ENCODE peak calls at places on chromosomes 5 and 9, in ten cellular contexts. One of them, this sample, is unnamed.
A peak's percentile ranks its signal among the peaks of the same experiment; 100 is the strongest.

GRCh38 chr5:133925269-133925668 is 43.2 kb downstream of the C5orf15 start:
- DNase-seq in heart right ventricle: no peak
- DNase-seq in endothelial cell: no peak
- DNase-seq in nephron progenitor cell: no peak
- DNase-seq in neuronal stem cell: no peak
- DNase-seq in HepG2: no peak
- DNase-seq in T-helper 2 cell: no peak
- DNase-seq in iris pigment epithelial cell: no peak
- DNase-seq in Karpas-422: no peak
- DNase-seq in activated effector memory CD4-positive, alpha-beta T cell treated with anti-CD3 and anti-CD28 coated beads, Interleukin-2, amount 50 U/mL, for 16 hours: no peak
- DNase-seq in this sample: no peak

GRCh38 chr5:96172436-96172835 is 210.8 kb upstream of the ELL2 start:
- DNase-seq in neuronal stem cell: no peak
- DNase-seq in activated effector memory CD4-positive, alpha-beta T cell treated with anti-CD3 and anti-CD28 coated beads, Interleukin-2, amount 50 U/mL, for 16 hours: no peak
- DNase-seq in iris pigment epithelial cell: peak; percentile 86
- DNase-seq in HepG2: no peak
- DNase-seq in nephron progenitor cell: no peak
- DNase-seq in Karpas-422: no peak
- DNase-seq in endothelial cell: no peak
- DNase-seq in heart right ventricle: no peak
- DNase-seq in T-helper 2 cell: no peak
- DNase-seq in this sample: no peak

GRCh38 chr5:89697581-89697980 is 712.0 kb downstream of the CETN3 start:
- DNase-seq in iris pigment epithelial cell: no peak
- DNase-seq in HepG2: no peak
- DNase-seq in endothelial cell: no peak
- DNase-seq in T-helper 2 cell: no peak
- DNase-seq in activated effector memory CD4-positive, alpha-beta T cell treated with anti-CD3 and anti-CD28 coated beads, Interleukin-2, amount 50 U/mL, for 16 hours: no peak
- DNase-seq in neuronal stem cell: no peak
- DNase-seq in Karpas-422: no peak
- DNase-seq in heart right ventricle: no peak
- DNase-seq in nephron progenitor cell: no peak
- DNase-seq in this sample: no peak

GRCh38 chr9:82763631-82764030 is 299.3 kb downstream of the RASEF start:
- DNase-seq in Karpas-422: peak; percentile 43
- DNase-seq in heart right ventricle: no peak
- DNase-seq in iris pigment epithelial cell: no peak
- DNase-seq in endothelial cell: no peak
- DNase-seq in activated effector memory CD4-positive, alpha-beta T cell treated with anti-CD3 and anti-CD28 coated beads, Interleukin-2, amount 50 U/mL, for 16 hours: no peak
- DNase-seq in T-helper 2 cell: no peak
- DNase-seq in neuronal stem cell: no peak
- DNase-seq in HepG2: no peak
- DNase-seq in nephron progenitor cell: peak; percentile 12
- DNase-seq in this sample: no peak

GRCh38 chr5:134101686-134102439 is 12.6 kb upstream of the TCF7 start:
- DNase-seq in HepG2: peak; percentile 58
- DNase-seq in neuronal stem cell: no peak
- DNase-seq in T-helper 2 cell: peak; percentile 49
- DNase-seq in nephron progenitor cell: peak; percentile 80
- DNase-seq in endothelial cell: peak; percentile 90
- DNase-seq in Karpas-422: peak; percentile 87
- DNase-seq in activated effector memory CD4-positive, alpha-beta T cell treated with anti-CD3 and anti-CD28 coated beads, Interleukin-2, amount 50 U/mL, for 16 hours: peak; percentile 91
- DNase-seq in iris pigment epithelial cell: no peak
- DNase-seq in heart right ventricle: peak; percentile 46
- DNase-seq in this sample: peak; percentile 89

GRCh38 chr5:94468531-94468930 is 149.9 kb downstream of the KIAA0825 start:
- DNase-seq in endothelial cell: no peak
- DNase-seq in neuronal stem cell: no peak
- DNase-seq in iris pigment epithelial cell: no peak
- DNase-seq in nephron progenitor cell: no peak
- DNase-seq in HepG2: no peak
- DNase-seq in T-helper 2 cell: no peak
- DNase-seq in activated effector memory CD4-positive, alpha-beta T cell treated with anti-CD3 and anti-CD28 coated beads, Interleukin-2, amount 50 U/mL, for 16 hours: no peak
- DNase-seq in heart right ventricle: no peak
- DNase-seq in Karpas-422: no peak
- DNase-seq in this sample: no peak

GRCh38 chr5:171965740-171966139 is 40.7 kb downstream of the FBXW11 start:
- DNase-seq in HepG2: no peak
- DNase-seq in heart right ventricle: no peak
- DNase-seq in T-helper 2 cell: no peak
- DNase-seq in endothelial cell: no peak
- DNase-seq in iris pigment epithelial cell: no peak
- DNase-seq in neuronal stem cell: no peak
- DNase-seq in activated effector memory CD4-positive, alpha-beta T cell treated with anti-CD3 and anti-CD28 coated beads, Interleukin-2, amount 50 U/mL, for 16 hours: peak; percentile 64
- DNase-seq in nephron progenitor cell: no peak
- DNase-seq in Karpas-422: no peak
- DNase-seq in this sample: no peak

GRCh38 chr9:18109670-18110069 is 364.3 kb upstream of the ADAMTSL1 start:
- DNase-seq in HepG2: no peak
- DNase-seq in iris pigment epithelial cell: no peak
- DNase-seq in activated effector memory CD4-positive, alpha-beta T cell treated with anti-CD3 and anti-CD28 coated beads, Interleukin-2, amount 50 U/mL, for 16 hours: no peak
- DNase-seq in T-helper 2 cell: no peak
- DNase-seq in heart right ventricle: no peak
- DNase-seq in neuronal stem cell: no peak
- DNase-seq in nephron progenitor cell: no peak
- DNase-seq in endothelial cell: no peak
- DNase-seq in Karpas-422: no peak
- DNase-seq in this sample: no peak

GRCh38 chr5:127830157-127830556 is 127.0 kb downstream of the CCDC192 start:
- DNase-seq in T-helper 2 cell: no peak
- DNase-seq in endothelial cell: no peak
- DNase-seq in HepG2: no peak
- DNase-seq in neuronal stem cell: no peak
- DNase-seq in activated effector memory CD4-positive, alpha-beta T cell treated with anti-CD3 and anti-CD28 coated beads, Interleukin-2, amount 50 U/mL, for 16 hours: no peak
- DNase-seq in nephron progenitor cell: no peak
- DNase-seq in Karpas-422: peak; percentile 42
- DNase-seq in iris pigment epithelial cell: no peak
- DNase-seq in heart right ventricle: no peak
- DNase-seq in this sample: no peak

GRCh38 chr5:31768784-31769183 is 129.9 kb downstream of the PDZD2 start:
- DNase-seq in Karpas-422: no peak
- DNase-seq in heart right ventricle: no peak
- DNase-seq in neuronal stem cell: no peak
- DNase-seq in nephron progenitor cell: no peak
- DNase-seq in activated effector memory CD4-positive, alpha-beta T cell treated with anti-CD3 and anti-CD28 coated beads, Interleukin-2, amount 50 U/mL, for 16 hours: no peak
- DNase-seq in T-helper 2 cell: no peak
- DNase-seq in HepG2: no peak
- DNase-seq in iris pigment epithelial cell: no peak
- DNase-seq in endothelial cell: no peak
- DNase-seq in this sample: no peak

GRCh38 chr9:107733530-107733907 is 243.9 kb upstream of the KLF4 start:
- DNase-seq in endothelial cell: no peak
- DNase-seq in activated effector memory CD4-positive, alpha-beta T cell treated with anti-CD3 and anti-CD28 coated beads, Interleukin-2, amount 50 U/mL, for 16 hours: no peak
- DNase-seq in neuronal stem cell: no peak
- DNase-seq in heart right ventricle: peak; percentile 64
- DNase-seq in Karpas-422: no peak
- DNase-seq in nephron progenitor cell: no peak
- DNase-seq in iris pigment epithelial cell: no peak
- DNase-seq in HepG2: no peak
- DNase-seq in T-helper 2 cell: no peak
- DNase-seq in this sample: no peak

GRCh38 chr5:137486707-137487106 is 12.4 kb downstream of the SPOCK1 start:
- DNase-seq in iris pigment epithelial cell: peak; percentile 49
- DNase-seq in HepG2: no peak
- DNase-seq in endothelial cell: no peak
- DNase-seq in T-helper 2 cell: no peak
- DNase-seq in Karpas-422: no peak
- DNase-seq in neuronal stem cell: no peak
- DNase-seq in heart right ventricle: no peak
- DNase-seq in activated effector memory CD4-positive, alpha-beta T cell treated with anti-CD3 and anti-CD28 coated beads, Interleukin-2, amount 50 U/mL, for 16 hours: no peak
- DNase-seq in nephron progenitor cell: no peak
- DNase-seq in this sample: no peak

GRCh38 chr5:4020386-4020785 is 424.8 kb downstream of the IRX1 start:
- DNase-seq in T-helper 2 cell: no peak
- DNase-seq in HepG2: no peak
- DNase-seq in activated effector memory CD4-positive, alpha-beta T cell treated with anti-CD3 and anti-CD28 coated beads, Interleukin-2, amount 50 U/mL, for 16 hours: no peak
- DNase-seq in heart right ventricle: no peak
- DNase-seq in nephron progenitor cell: no peak
- DNase-seq in neuronal stem cell: no peak
- DNase-seq in endothelial cell: no peak
- DNase-seq in Karpas-422: no peak
- DNase-seq in iris pigment epithelial cell: no peak
- DNase-seq in this sample: no peak

GRCh38 chr5:24547127-24547526 is 97.7 kb downstream of the CDH10 start:
- DNase-seq in neuronal stem cell: no peak
- DNase-seq in Karpas-422: no peak
- DNase-seq in T-helper 2 cell: no peak
- DNase-seq in heart right ventricle: no peak
- DNase-seq in nephron progenitor cell: no peak
- DNase-seq in endothelial cell: no peak
- DNase-seq in activated effector memory CD4-positive, alpha-beta T cell treated with anti-CD3 and anti-CD28 coated beads, Interleukin-2, amount 50 U/mL, for 16 hours: no peak
- DNase-seq in HepG2: no peak
- DNase-seq in iris pigment epithelial cell: no peak
- DNase-seq in this sample: no peak

GRCh38 chr5:849651-850301 is 1.0 kb downstream of the ZDHHC11 start:
- DNase-seq in endothelial cell: no peak
- DNase-seq in heart right ventricle: peak; percentile 47
- DNase-seq in activated effector memory CD4-positive, alpha-beta T cell treated with anti-CD3 and anti-CD28 coated beads, Interleukin-2, amount 50 U/mL, for 16 hours: peak; percentile 57
- DNase-seq in T-helper 2 cell: no peak
- DNase-seq in neuronal stem cell: peak; percentile 58
- DNase-seq in HepG2: peak; percentile 92
- DNase-seq in iris pigment epithelial cell: no peak
- DNase-seq in Karpas-422: no peak
- DNase-seq in nephron progenitor cell: peak; percentile 65
- DNase-seq in this sample: peak; percentile 73

GRCh38 chr9:93566408-93567270 is 9.7 kb upstream of the PHF2 start:
- DNase-seq in iris pigment epithelial cell: peak; percentile 96
- DNase-seq in HepG2: peak; percentile 87
- DNase-seq in nephron progenitor cell: peak; percentile 100
- DNase-seq in heart right ventricle: peak; percentile 98
- DNase-seq in neuronal stem cell: peak; percentile 94
- DNase-seq in activated effector memory CD4-positive, alpha-beta T cell treated with anti-CD3 and anti-CD28 coated beads, Interleukin-2, amount 50 U/mL, for 16 hours: peak; percentile 100
- DNase-seq in Karpas-422: peak; percentile 98
- DNase-seq in T-helper 2 cell: peak; percentile 97
- DNase-seq in endothelial cell: peak; percentile 100
- DNase-seq in this sample: peak; percentile 99

GRCh38 chr5:171808951-171809350 is 23.3 kb downstream of the SMIM23 start:
- DNase-seq in activated effector memory CD4-positive, alpha-beta T cell treated with anti-CD3 and anti-CD28 coated beads, Interleukin-2, amount 50 U/mL, for 16 hours: no peak
- DNase-seq in neuronal stem cell: no peak
- DNase-seq in endothelial cell: no peak
- DNase-seq in heart right ventricle: no peak
- DNase-seq in Karpas-422: no peak
- DNase-seq in iris pigment epithelial cell: peak; percentile 41
- DNase-seq in HepG2: no peak
- DNase-seq in T-helper 2 cell: no peak
- DNase-seq in nephron progenitor cell: no peak
- DNase-seq in this sample: no peak